ENCODE peak calls at places on chromosomes 3 and 15, in four cellular contexts. One of them, this sample, is unnamed.

GRCh38 chr3:187741403-187742350 is 3.6 kb downstream of the BCL6 start:
- DNase-seq in astrocyte of the spinal cord: peak
- DNase-seq in CD8-positive, alpha-beta T cell: peak
- DNase-seq in cardiac fibroblast: peak
- DNase-seq in this sample: no peak

GRCh38 chr15:38972831-38973230 is 408.2 kb upstream of the RASGRP1 start:
- DNase-seq in CD8-positive, alpha-beta T cell: no peak
- DNase-seq in astrocyte of the spinal cord: no peak
- DNase-seq in cardiac fibroblast: peak
- DNase-seq in this sample: no peak

GRCh38 chr3:193963808-193964516 is 172.0 kb upstream of the HES1 start:
- DNase-seq in astrocyte of the spinal cord: no peak
- DNase-seq in CD8-positive, alpha-beta T cell: no peak
- DNase-seq in cardiac fibroblast: no peak
- DNase-seq in this sample: no peak

GRCh38 chr15:52765779-52766178 is 24.4 kb downstream of the ONECUT1 start:
- DNase-seq in cardiac fibroblast: peak
- DNase-seq in CD8-positive, alpha-beta T cell: no peak
- DNase-seq in astrocyte of the spinal cord: peak
- DNase-seq in this sample: no peak

GRCh38 chr15:62287066-62287857 is 122.2 kb upstream of the C2CD4B start:
- DNase-seq in CD8-positive, alpha-beta T cell: no peak
- DNase-seq in astrocyte of the spinal cord: no peak
- DNase-seq in cardiac fibroblast: peak
- DNase-seq in this sample: no peak

GRCh38 chr3:31445701-31446100 is 87.0 kb upstream of the STT3B start:
- DNase-seq in cardiac fibroblast: no peak
- DNase-seq in astrocyte of the spinal cord: no peak
- DNase-seq in CD8-positive, alpha-beta T cell: no peak
- DNase-seq in this sample: no peak

GRCh38 chr15:81410318-81410753 is 36.3 kb upstream of the TMC3 start:
- DNase-seq in CD8-positive, alpha-beta T cell: peak
- DNase-seq in astrocyte of the spinal cord: peak
- DNase-seq in cardiac fibroblast: peak
- DNase-seq in this sample: no peak

GRCh38 chr3:148883163-148883562 is 18.1 kb downstream of the CPA3 start:
- DNase-seq in astrocyte of the spinal cord: no peak
- DNase-seq in cardiac fibroblast: no peak
- DNase-seq in CD8-positive, alpha-beta T cell: no peak
- DNase-seq in this sample: no peak

GRCh38 chr15:37824717-37825382 is 109.6 kb upstream of the TMCO5A start:
- DNase-seq in astrocyte of the spinal cord: peak
- DNase-seq in cardiac fibroblast: peak
- DNase-seq in CD8-positive, alpha-beta T cell: no peak
- DNase-seq in this sample: peak

GRCh38 chr3:161549251-161549650 is 52.6 kb downstream of the OTOL1 start:
- DNase-seq in CD8-positive, alpha-beta T cell: no peak
- DNase-seq in astrocyte of the spinal cord: no peak
- DNase-seq in cardiac fibroblast: peak
- DNase-seq in this sample: no peak

GRCh38 chr3:43612439-43612838 is 9.4 kb downstream of the ANO10 start:
- DNase-seq in CD8-positive, alpha-beta T cell: no peak
- DNase-seq in cardiac fibroblast: no peak
- DNase-seq in astrocyte of the spinal cord: no peak
- DNase-seq in this sample: no peak

GRCh38 chr3:4722103-4722502 is 229.0 kb downstream of the ITPR1 start:
- DNase-seq in CD8-positive, alpha-beta T cell: no peak
- DNase-seq in astrocyte of the spinal cord: peak
- DNase-seq in cardiac fibroblast: peak
- DNase-seq in this sample: peak

GRCh38 chr15:36601952-36602351 is 22.5 kb downstream of the CDIN1 start:
- DNase-seq in astrocyte of the spinal cord: no peak
- DNase-seq in cardiac fibroblast: no peak
- DNase-seq in CD8-positive, alpha-beta T cell: no peak
- DNase-seq in this sample: no peak

GRCh38 chr3:17972889-17973558 is 230.6 kb upstream of the TBC1D5 start:
- DNase-seq in cardiac fibroblast: no peak
- DNase-seq in CD8-positive, alpha-beta T cell: no peak
- DNase-seq in astrocyte of the spinal cord: no peak
- DNase-seq in this sample: no peak

GRCh38 chr3:98962951-98963350 is 61.5 kb upstream of the DCBLD2 start:
- DNase-seq in CD8-positive, alpha-beta T cell: no peak
- DNase-seq in cardiac fibroblast: peak
- DNase-seq in astrocyte of the spinal cord: no peak
- DNase-seq in this sample: no peak

GRCh38 chr3:27939940-27940339 is 217.8 kb upstream of the EOMES start:
- DNase-seq in astrocyte of the spinal cord: peak
- DNase-seq in CD8-positive, alpha-beta T cell: no peak
- DNase-seq in cardiac fibroblast: peak
- DNase-seq in this sample: no peak

GRCh38 chr3:632571-633170 is 436.1 kb downstream of the CHL1 start:
- DNase-seq in CD8-positive, alpha-beta T cell: no peak
- DNase-seq in astrocyte of the spinal cord: peak
- DNase-seq in cardiac fibroblast: peak
- DNase-seq in this sample: peak

GRCh38 chr15:78004222-78004727 is 73.2 kb downstream of the TBC1D2B start:
- DNase-seq in astrocyte of the spinal cord: no peak
- DNase-seq in cardiac fibroblast: no peak
- DNase-seq in CD8-positive, alpha-beta T cell: no peak
- DNase-seq in this sample: no peak

GRCh38 chr3:143150979-143151726 is 31.6 kb downstream of the CHST2 start:
- DNase-seq in cardiac fibroblast: peak
- DNase-seq in astrocyte of the spinal cord: no peak
- DNase-seq in CD8-positive, alpha-beta T cell: no peak
- DNase-seq in this sample: no peak

GRCh38 chr3:183410280-183410679 is 18.1 kb downstream of the MCF2L2 start:
- DNase-seq in CD8-positive, alpha-beta T cell: no peak
- DNase-seq in astrocyte of the spinal cord: peak
- DNase-seq in cardiac fibroblast: no peak
- DNase-seq in this sample: no peak

GRCh38 chr3:23600178-23600577 is 205.6 kb upstream of the UBE2E1 start:
- DNase-seq in CD8-positive, alpha-beta T cell: no peak
- DNase-seq in cardiac fibroblast: peak
- DNase-seq in astrocyte of the spinal cord: peak
- DNase-seq in this sample: no peak

GRCh38 chr15:69647160-69647513 is 194.5 kb downstream of the RPLP1 start:
- DNase-seq in cardiac fibroblast: no peak
- DNase-seq in CD8-positive, alpha-beta T cell: no peak
- DNase-seq in astrocyte of the spinal cord: no peak
- DNase-seq in this sample: no peak

GRCh38 chr3:140128217-140129137 is 193.5 kb downstream of the CLSTN2 start:
- DNase-seq in CD8-positive, alpha-beta T cell: no peak
- DNase-seq in cardiac fibroblast: peak
- DNase-seq in astrocyte of the spinal cord: no peak
- DNase-seq in this sample: no peak

GRCh38 chr3:165191476-165191875 is 4.7 kb downstream of the SLITRK3 start:
- DNase-seq in astrocyte of the spinal cord: no peak
- DNase-seq in CD8-positive, alpha-beta T cell: no peak
- DNase-seq in cardiac fibroblast: no peak
- DNase-seq in this sample: no peak

GRCh38 chr3:128923607-128924385 is 44.4 kb downstream of the ACAD9 start:
- DNase-seq in astrocyte of the spinal cord: no peak
- DNase-seq in CD8-positive, alpha-beta T cell: no peak
- DNase-seq in cardiac fibroblast: no peak
- DNase-seq in this sample: no peak

GRCh38 chr3:31064021-31064420 is 169.6 kb upstream of the GADL1 start:
- DNase-seq in CD8-positive, alpha-beta T cell: no peak
- DNase-seq in astrocyte of the spinal cord: peak
- DNase-seq in cardiac fibroblast: peak
- DNase-seq in this sample: no peak

GRCh38 chr3:142861926-142862325 is 27.0 kb downstream of the PCOLCE2 start:
- DNase-seq in cardiac fibroblast: no peak
- DNase-seq in CD8-positive, alpha-beta T cell: no peak
- DNase-seq in astrocyte of the spinal cord: no peak
- DNase-seq in this sample: no peak

GRCh38 chr15:63718590-63719035 is 115.1 kb downstream of the HERC1 start:
- DNase-seq in cardiac fibroblast: peak
- DNase-seq in CD8-positive, alpha-beta T cell: no peak
- DNase-seq in astrocyte of the spinal cord: peak
- DNase-seq in this sample: no peak

GRCh38 chr3:153853163-153853562 is 268.0 kb upstream of the ARHGEF26 start:
- DNase-seq in cardiac fibroblast: no peak
- DNase-seq in CD8-positive, alpha-beta T cell: no peak
- DNase-seq in astrocyte of the spinal cord: no peak
- DNase-seq in this sample: no peak

GRCh38 chr15:70845616-70846360 is 8.2 kb downstream of the LARP6 start:
- DNase-seq in CD8-positive, alpha-beta T cell: no peak
- DNase-seq in astrocyte of the spinal cord: no peak
- DNase-seq in cardiac fibroblast: no peak
- DNase-seq in this sample: no peak

GRCh38 chr3:65908588-65908987 is 130.1 kb downstream of the MAGI1 start:
- DNase-seq in cardiac fibroblast: no peak
- DNase-seq in CD8-positive, alpha-beta T cell: no peak
- DNase-seq in astrocyte of the spinal cord: no peak
- DNase-seq in this sample: no peak

GRCh38 chr3:65914740-65915366 is 123.9 kb downstream of the MAGI1 start:
- DNase-seq in cardiac fibroblast: peak
- DNase-seq in astrocyte of the spinal cord: no peak
- DNase-seq in CD8-positive, alpha-beta T cell: no peak
- DNase-seq in this sample: no peak

GRCh38 chr3:65915477-65915876 is 123.2 kb downstream of the MAGI1 start:
- DNase-seq in CD8-positive, alpha-beta T cell: no peak
- DNase-seq in cardiac fibroblast: no peak
- DNase-seq in astrocyte of the spinal cord: no peak
- DNase-seq in this sample: no peak

GRCh38 chr3:65912647-65913046 is 126.1 kb downstream of the MAGI1 start:
- DNase-seq in astrocyte of the spinal cord: no peak
- DNase-seq in cardiac fibroblast: no peak
- DNase-seq in CD8-positive, alpha-beta T cell: no peak
- DNase-seq in this sample: no peak

GRCh38 chr3:65914032-65914739 is 124.5 kb downstream of the MAGI1 start:
- DNase-seq in cardiac fibroblast: peak
- DNase-seq in CD8-positive, alpha-beta T cell: no peak
- DNase-seq in astrocyte of the spinal cord: no peak
- DNase-seq in this sample: no peak
- TF ChIP-seq CTCF in cardiac fibroblast: peak
- TF ChIP-seq CTCF in CD8-positive, alpha-beta T cell: no peak
- TF ChIP-seq CTCF in astrocyte of the spinal cord: peak
- TF ChIP-seq CTCF in this sample: no peak

GRCh38 chr3:32686713-32687112 is 1.7 kb downstream of the CNOT10 start:
- DNase-seq in astrocyte of the spinal cord: no peak
- DNase-seq in cardiac fibroblast: no peak
- DNase-seq in CD8-positive, alpha-beta T cell: no peak
- DNase-seq in this sample: no peak
- H3K4me3 ChIP-seq in astrocyte of the spinal cord: no peak
- H3K4me3 ChIP-seq in cardiac fibroblast: no peak
- H3K4me3 ChIP-seq in CD8-positive, alpha-beta T cell: no peak
- H3K4me3 ChIP-seq in this sample: peak

DNA sequence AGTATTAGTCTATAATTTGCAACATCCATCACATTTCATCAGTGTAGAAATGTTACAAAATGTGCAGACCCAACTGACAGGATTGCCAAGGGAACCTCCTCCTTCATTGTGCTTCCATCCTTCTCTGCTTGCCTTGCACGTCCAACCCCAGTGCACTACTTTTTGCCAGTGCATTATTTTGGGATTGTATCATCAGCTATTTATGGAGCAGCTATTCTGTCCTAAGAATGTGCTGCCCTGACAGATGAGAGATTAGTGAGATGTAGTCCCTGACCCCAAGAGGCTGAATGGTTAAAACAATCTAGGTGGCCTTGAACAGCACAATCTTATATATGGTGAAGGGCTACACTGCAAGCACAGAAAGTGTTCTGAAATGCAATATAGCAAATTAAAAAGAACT is 935.8 kb downstream of the IGSF11 start:
- DNase-seq in astrocyte of the spinal cord: no peak
- DNase-seq in cardiac fibroblast: no peak
- DNase-seq in CD8-positive, alpha-beta T cell: no peak
- DNase-seq in this sample: no peak
- TF ChIP-seq CTCF in astrocyte of the spinal cord: no peak
- TF ChIP-seq CTCF in cardiac fibroblast: no peak
- TF ChIP-seq CTCF in CD8-positive, alpha-beta T cell: no peak
- TF ChIP-seq CTCF in this sample: no peak

GRCh38 chr3:61563614-61564404 is 2.4 kb downstream of the PTPRG start:
- DNase-seq in CD8-positive, alpha-beta T cell: no peak
- DNase-seq in cardiac fibroblast: no peak
- DNase-seq in astrocyte of the spinal cord: no peak
- DNase-seq in this sample: no peak
- H3K4me3 ChIP-seq in CD8-positive, alpha-beta T cell: no peak
- H3K4me3 ChIP-seq in cardiac fibroblast: peak
- H3K4me3 ChIP-seq in astrocyte of the spinal cord: peak
- H3K4me3 ChIP-seq in this sample: no peak

DNA sequence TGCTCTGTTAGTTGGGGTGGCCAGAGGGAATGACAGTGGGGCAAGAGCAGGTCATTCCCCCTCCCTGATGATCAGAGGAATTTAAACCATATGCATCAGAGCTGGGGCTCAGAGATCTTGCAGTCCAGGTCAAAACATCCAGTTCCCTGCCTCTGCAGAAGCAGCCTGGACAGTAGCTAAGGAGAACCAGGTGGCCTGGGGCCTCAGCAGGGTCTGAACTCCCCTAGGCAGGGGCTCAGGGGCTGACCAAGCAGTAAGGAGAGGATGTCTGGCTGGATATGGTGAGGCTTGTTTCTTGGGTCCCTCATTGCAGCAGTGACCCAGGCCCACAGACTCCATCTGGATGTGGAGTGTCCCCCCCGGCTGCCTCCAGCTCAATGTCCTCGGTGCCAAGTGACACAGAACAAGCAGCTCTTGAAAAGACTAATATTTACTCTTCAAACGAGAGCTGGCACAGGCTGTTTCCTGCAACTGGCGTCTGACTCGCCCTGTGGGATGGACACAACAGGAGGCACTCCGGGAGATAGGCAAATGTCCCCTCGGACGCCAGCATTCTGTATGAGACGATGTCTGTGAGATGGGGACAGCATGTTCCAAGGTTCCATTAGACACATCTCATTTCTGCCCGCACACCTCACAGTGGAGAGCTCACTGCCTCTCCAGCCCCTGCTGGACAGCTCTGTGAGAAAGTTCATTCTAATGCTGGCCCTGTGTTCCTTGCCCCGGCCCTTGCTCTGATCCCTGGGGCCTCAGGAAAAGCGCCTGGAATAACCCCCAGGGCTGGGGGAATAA is 37.1 kb downstream of the SEC22C start:
- DNase-seq in CD8-positive, alpha-beta T cell: no peak
- DNase-seq in astrocyte of the spinal cord: peak
- DNase-seq in cardiac fibroblast: peak
- DNase-seq in this sample: no peak
- TF ChIP-seq CTCF in CD8-positive, alpha-beta T cell: no peak
- TF ChIP-seq CTCF in astrocyte of the spinal cord: peak
- TF ChIP-seq CTCF in cardiac fibroblast: peak
- TF ChIP-seq CTCF in this sample: no peak

GRCh38 chr15:35545825-35546580 is at the start of gene DPH6:
- DNase-seq in astrocyte of the spinal cord: peak
- DNase-seq in CD8-positive, alpha-beta T cell: peak
- DNase-seq in cardiac fibroblast: peak
- DNase-seq in this sample: peak

GRCh38 chr15:35546581-35547381 is 816 bp upstream of the DPH6 start:
- DNase-seq in astrocyte of the spinal cord: no peak
- DNase-seq in CD8-positive, alpha-beta T cell: no peak
- DNase-seq in cardiac fibroblast: no peak
- DNase-seq in this sample: no peak

GRCh38 chr15:35545316-35545824 is 595 bp downstream of the DPH6 start:
- DNase-seq in cardiac fibroblast: peak
- DNase-seq in astrocyte of the spinal cord: peak
- DNase-seq in CD8-positive, alpha-beta T cell: no peak
- DNase-seq in this sample: peak

GRCh38 chr15:35540031-35540430 is 5.9 kb downstream of the DPH6 start:
- DNase-seq in CD8-positive, alpha-beta T cell: no peak
- DNase-seq in astrocyte of the spinal cord: no peak
- DNase-seq in cardiac fibroblast: no peak
- DNase-seq in this sample: no peak

GRCh38 chr15:35540885-35541284 is 5.1 kb downstream of the DPH6 start:
- DNase-seq in CD8-positive, alpha-beta T cell: no peak
- DNase-seq in cardiac fibroblast: peak
- DNase-seq in astrocyte of the spinal cord: peak
- DNase-seq in this sample: no peak
- H3K4me3 ChIP-seq in CD8-positive, alpha-beta T cell: no peak
- H3K4me3 ChIP-seq in cardiac fibroblast: no peak
- H3K4me3 ChIP-seq in astrocyte of the spinal cord: no peak
- H3K4me3 ChIP-seq in this sample: no peak

This sample was measured in GM12864.